ENCODE peak calls at places on chromosome X, in seven cellular contexts. S, V, Q, R, C, H and O are unnamed samples.

GRCh38 chrX:53239474-53239873 is 14.5 kb upstream of the KDM5C start:
- DNase-seq in S (no peak), V (no peak), Q (no peak), R (peak), C (peak), H (peak), O (no peak)

GRCh38 chrX:2230457-2230856 is 270.3 kb downstream of the DHRSX start:
- DNase-seq in S (no peak), V (no peak), Q (no peak), R (no peak), C (no peak), H (no peak), O (no peak)

GRCh38 chrX:129945131-129945530 is 37.3 kb upstream of the BCORL1 start:
- DNase-seq in S (no peak), V (no peak), Q (no peak), R (no peak), C (peak), H (no peak), O (no peak)

GRCh38 chrX:17464196-17464595 is 89.2 kb downstream of the NHS start:
- DNase-seq in S (no peak), V (peak), Q (no peak), R (no peak), C (peak), H (no peak), O (no peak)

GRCh38 chrX:146906166-146906565 is 91.6 kb upstream of the CXorf51A start:
- DNase-seq in S (no peak), V (no peak), Q (no peak), R (no peak), C (no peak), H (no peak), O (no peak)

GRCh38 chrX:18949902-18950301 is 34.0 kb downstream of the PHKA2 start:
- DNase-seq in S (no peak), V (no peak), Q (no peak), R (no peak), C (no peak), H (no peak), O (no peak)

GRCh38 chrX:928606-929005 is 283.8 kb downstream of the CRLF2 start:
- DNase-seq in S (peak), V (no peak), Q (no peak), R (no peak), C (no peak), H (no peak), O (no peak)

GRCh38 chrX:5265324-5265723 is 963.3 kb downstream of the NLGN4X start:
- DNase-seq in S (no peak), V (no peak), Q (no peak), R (no peak), C (no peak), H (no peak), O (no peak)

GRCh38 chrX:42096262-42096939 is 173.0 kb upstream of the CASK start:
- DNase-seq in S (no peak), V (peak), Q (no peak), R (no peak), C (peak), H (no peak), O (no peak)

GRCh38 chrX:108001218-108001814 is 19.1 kb upstream of the TEX13B start:
- DNase-seq in S (no peak), V (peak), Q (no peak), R (peak), C (peak), H (peak), O (peak)

GRCh38 chrX:37755073-37755472 is 24.8 kb upstream of the CYBB start:
- DNase-seq in S (no peak), V (no peak), Q (no peak), R (peak), C (no peak), H (peak), O (no peak)

GRCh38 chrX:110125435-110125834 is 122.5 kb downstream of the TMEM164 start:
- DNase-seq in S (no peak), V (no peak), Q (no peak), R (no peak), C (peak), H (peak), O (peak)